ENCODE peak calls at places on chromosomes 3 and 15, in four cellular contexts. C is CD8-positive, alpha-beta T cell; U is A673; S is A549. R is an unnamed sample.

GRCh38 chr3:152113992-152114651 is 154.6 kb upstream of the MBNL1 start:
- DNase-seq in C (no peak), U (no peak), S (no peak), R (no peak)

GRCh38 chr3:146416366-146416765 is 53.0 kb downstream of the PLSCR2 start:
- DNase-seq in C (no peak), U (no peak), S (no peak), R (no peak)

GRCh38 chr3:38153986-38154608 is 11.2 kb upstream of the OXSR1 start:
- DNase-seq in C (no peak), U (no peak), S (no peak), R (no peak)

GRCh38 chr3:13294442-13295351 is 125.4 kb downstream of the NUP210 start:
- DNase-seq in C (no peak), U (no peak), S (no peak), R (no peak)

GRCh38 chr3:3560566-3561336 is 238.5 kb upstream of the LRRN1 start:
- DNase-seq in C (no peak), U (no peak), S (no peak), R (no peak)

GRCh38 chr15:101712078-101712477 is 12.2 kb downstream of the TARS3 start:
- DNase-seq in C (no peak), U (no peak), S (no peak), R (no peak)

GRCh38 chr3:20561166-20561565 is 375.2 kb upstream of the SGO1 start:
- DNase-seq in C (no peak), U (no peak), S (no peak), R (no peak)

GRCh38 chr15:71202712-71203111 is 87.4 kb downstream of the THSD4 start:
- DNase-seq in C (no peak), U (no peak), S (no peak), R (no peak)

GRCh38 chr3:104987859-104988258 is 378.9 kb upstream of the ALCAM start:
- DNase-seq in C (no peak), U (peak), S (peak), R (no peak)

GRCh38 chr3:150376001-150376848 is 31.9 kb upstream of the TSC22D2 start:
- DNase-seq in C (no peak), U (peak), S (peak), R (no peak)

GRCh38 chr3:147007736-147008245 is 398.6 kb downstream of the ZIC4 start:
- DNase-seq in C (no peak), U (no peak), S (no peak), R (no peak)

GRCh38 chr15:69881760-69882159 is 216.0 kb downstream of the TLE3 start:
- DNase-seq in C (no peak), U (no peak), S (no peak), R (no peak)

GRCh38 chr15:77486542-77487478 is 66.1 kb downstream of the HMG20A start:
- DNase-seq in C (no peak), U (no peak), S (no peak), R (no peak)

GRCh38 chr3:128282392-128283196 is 129.3 kb downstream of the EEFSEC start:
- DNase-seq in C (no peak), U (peak), S (no peak), R (no peak)

GRCh38 chr3:60277376-60277800 is 973.9 kb downstream of the FHIT start:
- DNase-seq in C (no peak), U (no peak), S (no peak), R (no peak)

GRCh38 chr3:58630081-58630709 is 36.4 kb downstream of the FAM3D start:
- DNase-seq in C (peak), U (peak), S (peak), R (peak)

GRCh38 chr15:81485806-81486205 is 111.8 kb upstream of the TMC3 start:
- DNase-seq in C (no peak), U (no peak), S (no peak), R (no peak)

DNA sequence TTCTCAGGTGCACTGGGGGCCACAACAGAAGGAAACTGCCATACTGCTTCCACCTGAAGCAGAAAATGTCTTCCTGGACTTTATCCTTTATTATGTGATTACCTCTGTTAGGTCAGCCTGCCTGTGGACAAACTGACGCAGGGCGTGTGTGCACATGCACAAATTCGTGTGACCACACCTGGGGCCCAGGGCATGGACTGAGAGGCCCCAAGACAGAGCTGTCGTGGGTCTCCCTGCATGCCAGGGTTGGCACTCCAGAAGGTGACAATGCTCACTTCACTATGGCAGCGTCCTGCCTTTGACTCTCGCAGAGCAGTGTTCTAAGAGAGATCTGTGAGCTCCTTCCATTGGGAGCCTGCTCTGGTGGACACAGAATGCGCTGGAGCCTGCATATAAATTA is 34.5 kb downstream of the CCDC12 start:
- DNase-seq in C (no peak), U (no peak), S (no peak), R (no peak)
- H3K27ac ChIP-seq in C (no peak), U (no peak), S (peak), R (no peak)

GRCh38 chr15:36882487-36883108 is 217.8 kb downstream of the MEIS2 start:
- DNase-seq in C (no peak), U (no peak), S (no peak), R (peak)

GRCh38 chr15:36886135-36887011 is 214.0 kb downstream of the MEIS2 start:
- DNase-seq in C (no peak), U (no peak), S (no peak), R (no peak)

GRCh38 chr15:36883705-36884355 is 216.5 kb downstream of the MEIS2 start:
- DNase-seq in C (peak), U (peak), S (peak), R (peak)

GRCh38 chr15:36885709-36886108 is 214.6 kb downstream of the MEIS2 start:
- DNase-seq in C (no peak), U (no peak), S (no peak), R (no peak)

DNA sequence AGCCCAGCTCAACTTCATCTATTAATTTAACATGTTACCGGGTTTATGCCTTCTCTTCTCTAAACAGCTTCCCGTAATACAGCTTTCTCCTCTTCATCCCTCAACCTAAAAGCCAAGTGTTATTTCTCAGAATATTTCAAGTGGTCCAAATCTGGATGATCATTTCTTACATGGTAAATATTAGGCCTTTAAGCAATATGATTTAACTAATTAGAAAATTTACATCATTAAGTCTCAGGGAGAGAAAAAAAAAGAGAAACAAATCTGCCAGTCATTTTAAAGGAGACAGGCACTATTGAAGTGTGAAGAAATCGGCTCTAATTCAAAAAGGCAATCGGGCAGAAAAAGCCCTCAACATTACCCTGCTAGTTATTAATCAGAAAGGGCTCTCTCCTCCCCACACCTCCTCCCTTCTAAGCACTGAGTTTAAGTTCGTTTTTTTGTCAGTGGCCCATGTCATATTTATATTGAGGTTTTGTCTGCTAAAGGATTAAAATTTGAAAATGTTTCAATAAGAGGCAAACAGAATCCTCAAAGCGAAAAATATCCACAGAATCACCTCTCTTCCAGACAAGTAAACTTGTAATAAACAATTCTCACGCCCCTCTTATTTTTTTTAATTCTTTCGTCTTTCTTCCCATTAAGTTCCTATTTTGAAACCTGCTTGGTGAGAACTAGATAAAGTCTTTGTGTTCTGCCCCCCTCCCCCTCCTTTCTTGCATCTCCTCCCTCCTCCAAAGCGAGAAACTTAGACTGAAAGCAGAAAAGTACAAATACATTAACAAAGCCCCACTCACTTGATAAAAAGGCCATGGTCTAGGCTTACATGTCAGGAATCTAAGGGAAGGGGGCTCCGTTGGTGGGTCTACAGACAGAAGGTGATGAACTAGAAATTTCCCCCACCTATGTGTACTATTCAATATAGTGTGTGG is 215.7 kb downstream of the MEIS2 start:
- DNase-seq in C (no peak), U (no peak), S (no peak), R (no peak)
- H3K27ac ChIP-seq in C (no peak), U (no peak), S (no peak), R (peak)

GRCh38 chr3:183959214-183959613 is 58.5 kb downstream of the ABCC5 start:
- DNase-seq in C (no peak), U (no peak), S (peak), R (no peak)
- H3K27ac ChIP-seq in C (no peak), U (no peak), S (no peak), R (no peak)

GRCh38 chr3:33314993-33315392 is 37.8 kb downstream of the FBXL2 start:
- DNase-seq in C (no peak), U (no peak), S (no peak), R (no peak)

GRCh38 chr3:33313331-33313730 is 36.1 kb downstream of the FBXL2 start:
- DNase-seq in C (no peak), U (no peak), S (peak), R (no peak)

GRCh38 chr3:33318709-33319380 is 41.6 kb downstream of the FBXL2 start:
- DNase-seq in C (no peak), U (peak), S (peak), R (no peak)

GRCh38 chr3:33315826-33316225 is 38.6 kb downstream of the FBXL2 start:
- DNase-seq in C (no peak), U (peak), S (peak), R (no peak)

GRCh38 chr3:33317963-33318708 is 40.9 kb downstream of the FBXL2 start:
- DNase-seq in C (no peak), U (peak), S (peak), R (no peak)
- H3K27ac ChIP-seq in C (no peak), U (no peak), S (no peak), R (no peak)